ENCODE peak calls at places on chromosomes 4 and X, in six cellular contexts. J is right cardiac atrium, S is colonic mucosa, L is small intestine, H is psoas muscle, M is IMR-90. N is an unnamed sample. For H3K27me3 and H3K4me1, the result is how much of the 10 kb centered on the place peaks cover.

GRCh38 chr4:135777386-135777785 is 1575.8 kb upstream of the PABPC4L start:
- DNase-seq in J (no peak), S (no peak), L (no peak), H (no peak), M (no peak), N (no peak)

GRCh38 chr4:141711211-141711610 is 74.8 kb downstream of the IL15 start:
- DNase-seq in J (no peak), S (no peak), L (peak), H (no peak), M (peak), N (no peak)

GRCh38 chr4:111639876-111640275 is 505.4 kb upstream of the FAM241A start:
- DNase-seq in J (no peak), S (no peak), L (no peak), H (no peak), M (peak), N (no peak)

GRCh38 chr4:30863031-30863430 is 142.9 kb downstream of the PCDH7 start:
- DNase-seq in J (no peak), S (no peak), L (no peak), H (no peak), M (peak), N (no peak)

GRCh38 chr4:140609548-140610425 is 41.0 kb upstream of the UCP1 start:
- DNase-seq in J (no peak), S (no peak), L (peak), H (no peak), M (peak), N (no peak)

GRCh38 chr4:10456270-10457254 is 664 bp downstream of the ZNF518B start:
- DNase-seq in J (peak), S (peak), L (peak), H (peak), M (peak), N (peak)

GRCh38 chrX:68692651-68693050 is 45.2 kb downstream of the STARD8 start:
- DNase-seq in J (no peak), S (no peak), L (no peak), H (no peak), M (peak), N (no peak)

GRCh38 chr4:8198906-8199593 is at the start of gene SH3TC1:
- DNase-seq in J (peak), S (peak), L (peak), H (peak), M (peak), N (peak)

GRCh38 chrX:109270580-109271484 is 211.1 kb downstream of the GUCY2F start:
- DNase-seq in J (no peak), S (no peak), L (peak), H (no peak), M (no peak), N (no peak)

GRCh38 chr4:39976945-39977488 is 694 bp downstream of the PDS5A start:
- DNase-seq in J (peak), S (peak), L (no peak), H (no peak), M (no peak), N (no peak)

GRCh38 chrX:69618803-69619202 is 2.9 kb downstream of the EDA start:
- DNase-seq in J (no peak), S (peak), L (peak), H (no peak), M (peak), N (no peak)

GRCh38 chr4:88335092-88335665 is 43.5 kb upstream of the HERC6 start:
- DNase-seq in J (no peak), S (peak), L (no peak), H (no peak), M (peak), N (no peak)

GRCh38 chrX:82765806-82766205 is 742.3 kb upstream of the POU3F4 start:
- DNase-seq in J (no peak), S (no peak), L (no peak), H (no peak), M (no peak), N (no peak)

GRCh38 chr4:147586637-147587036 is 30.6 kb upstream of the TMEM184C start:
- DNase-seq in J (no peak), S (no peak), L (no peak), H (no peak), M (no peak), N (no peak)

GRCh38 chrX:26442340-26442739 is 226.4 kb downstream of the MAGEB5 start:
- DNase-seq in J (no peak), S (no peak), L (no peak), H (no peak), M (peak), N (no peak)

GRCh38 chrX:21166302-21166982 is 207.8 kb upstream of the CNKSR2 start:
- DNase-seq in J (no peak), S (no peak), L (no peak), H (no peak), M (peak), N (no peak)

GRCh38 chr4:165765053-165765452 is 108.0 kb upstream of the TLL1 start:
- DNase-seq in J (no peak), S (no peak), L (no peak), H (no peak), M (no peak), N (no peak)

GRCh38 chrX:74351760-74352159 is 47.8 kb downstream of the ZCCHC13 start:
- DNase-seq in J (no peak), S (no peak), L (peak), H (no peak), M (peak), N (no peak)

GRCh38 chr4:10192331-10192730 is 75.7 kb upstream of the WDR1 start:
- DNase-seq in J (no peak), S (peak), L (no peak), H (no peak), M (no peak), N (no peak)

GRCh38 chr4:38788327-38788726 is 5.5 kb upstream of the TLR10 start:
- DNase-seq in J (no peak), S (no peak), L (no peak), H (no peak), M (peak), N (no peak)

DNA sequence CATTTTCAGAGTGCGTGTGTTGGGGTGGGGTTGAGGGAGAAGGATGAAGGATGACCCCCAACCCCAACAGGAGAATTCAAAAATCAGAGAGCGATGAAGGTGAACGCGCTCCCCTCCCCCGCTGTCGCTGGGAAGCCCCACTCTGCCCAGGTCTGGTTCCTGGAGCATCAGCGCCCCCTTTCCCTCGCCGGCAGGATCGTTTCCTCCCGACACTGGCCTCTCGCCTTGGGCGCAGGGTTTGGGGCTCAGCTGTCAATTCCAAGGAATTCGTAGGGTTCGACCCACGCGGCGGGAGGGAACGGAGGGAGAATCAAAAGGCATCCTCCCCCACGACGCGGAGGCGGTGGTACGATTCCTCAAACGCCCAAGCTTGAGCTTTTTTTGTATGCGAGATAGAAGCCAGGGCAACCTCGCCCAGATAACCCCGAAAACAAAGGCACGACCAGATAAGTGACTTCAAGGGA is 997 bp upstream of the PDGFRA start:
- DNase-seq in J (peak), S (peak), L (no peak), H (peak), M (peak), N (no peak)
- H3K27me3 ChIP-seq in J (under half), S (half or more), L (under half), H (half or more), M (under half), N (half or more)

DNA sequence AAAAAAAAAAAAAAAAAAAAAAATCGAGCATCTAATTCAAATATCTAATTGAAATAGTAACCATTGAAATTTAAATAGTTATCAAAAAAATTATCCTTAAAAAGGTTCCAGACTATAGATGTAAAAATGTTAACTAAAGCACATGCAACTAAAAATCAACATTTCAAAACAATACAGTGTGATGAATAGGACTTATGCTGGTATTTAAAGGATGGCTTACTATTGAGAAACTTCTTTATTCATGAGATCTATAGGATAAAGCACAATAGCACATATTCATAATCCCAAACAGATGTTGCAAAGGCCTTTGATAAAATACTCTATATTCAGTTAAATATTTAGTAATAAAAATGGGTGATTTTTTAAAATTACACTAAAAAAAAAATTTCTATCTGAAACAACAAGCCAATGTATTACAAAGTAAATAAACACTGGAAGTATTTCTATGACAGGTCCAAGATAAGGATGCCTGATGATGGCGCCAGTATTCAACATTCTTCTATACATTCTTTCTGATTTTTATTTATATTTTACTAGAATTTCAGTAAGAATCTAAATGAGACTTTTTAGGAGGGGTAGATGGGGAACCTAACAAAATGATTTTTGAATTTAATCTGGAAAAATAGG is 26.3 kb downstream of the DCLK2 start:
- DNase-seq in J (no peak), S (no peak), L (no peak), H (no peak), M (no peak), N (no peak)
- H3K4me1 ChIP-seq in J (under half), S (under half), L (under half), H (under half), M (under half), N (under half)

DNA sequence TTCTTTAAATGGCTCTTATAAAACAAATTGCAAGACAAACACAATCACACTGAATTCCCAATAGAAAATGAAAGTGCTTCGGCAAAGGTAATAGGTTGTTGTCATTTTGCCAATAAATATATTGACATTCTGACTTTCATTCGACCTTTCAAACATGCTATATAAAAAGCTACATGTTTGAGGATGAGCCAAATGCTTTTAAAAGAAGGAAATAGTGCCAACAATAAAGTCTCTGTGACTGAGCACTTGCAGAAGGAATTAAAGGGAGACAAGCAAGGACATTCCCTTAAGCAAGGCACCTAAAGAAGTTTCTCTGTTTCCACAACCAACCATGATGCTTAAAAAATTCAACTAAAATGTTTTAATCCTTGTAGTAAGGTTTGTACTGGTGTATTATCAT is 389.9 kb downstream of the PDGFC start:
- DNase-seq in J (no peak), S (no peak), L (peak), H (no peak), M (no peak), N (no peak)
- H3K4me3 ChIP-seq in J (no peak), S (no peak), L (no peak), H (no peak), M (no peak), N (no peak)

GRCh38 chr4:6393066-6393465 is 79.3 kb downstream of the PPP2R2C start:
- DNase-seq in J (no peak), S (no peak), L (no peak), H (no peak), M (no peak), N (no peak)

GRCh38 chr4:6393544-6394475 is 78.6 kb downstream of the PPP2R2C start:
- DNase-seq in J (no peak), S (no peak), L (no peak), H (no peak), M (no peak), N (no peak)

GRCh38 chr4:6395466-6396228 is 76.8 kb downstream of the PPP2R2C start:
- DNase-seq in J (no peak), S (no peak), L (no peak), H (no peak), M (no peak), N (no peak)

GRCh38 chr4:6394671-6395081 is 77.7 kb downstream of the PPP2R2C start:
- DNase-seq in J (no peak), S (no peak), L (no peak), H (no peak), M (no peak), N (no peak)

GRCh38 chr4:6396696-6397236 is 75.6 kb downstream of the PPP2R2C start:
- DNase-seq in J (no peak), S (no peak), L (no peak), H (no peak), M (no peak), N (no peak)
- H3K27me3 ChIP-seq in J (under half), S (under half), L (under half), H (half or more), M (under half), N (under half)

DNA sequence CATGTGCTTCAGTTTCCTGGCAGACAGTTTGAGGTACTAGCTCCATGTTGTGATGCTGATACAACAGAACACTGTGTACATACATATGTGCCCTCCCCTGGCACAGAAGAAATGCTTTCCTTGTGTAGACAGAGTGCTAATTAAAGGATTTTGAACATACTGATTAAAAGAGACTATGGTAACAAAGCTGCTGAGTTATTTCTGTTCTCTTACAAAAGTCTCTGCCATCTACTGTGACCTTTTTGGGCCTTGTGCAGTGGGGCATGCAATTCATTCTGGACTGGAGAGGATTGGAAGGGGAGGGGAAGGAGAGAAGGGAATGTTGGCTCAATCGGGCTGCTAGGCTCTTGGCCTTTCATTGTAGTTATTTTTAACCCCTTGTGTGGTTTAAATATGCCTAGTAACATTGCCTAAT is 6.0 kb downstream of the PDLIM5 start:
- DNase-seq in J (no peak), S (no peak), L (no peak), H (no peak), M (no peak), N (no peak)
- H3K4me1 ChIP-seq in J (under half), S (under half), L (under half), H (under half), M (under half), N (under half)